ENCODE peak calls at places on chromosomes 5 and 9, in seven cellular contexts. G, P, Z, K, T, L and F are unnamed samples.

GRCh38 chr9:6833518-6834192 is 75.9 kb downstream of the KDM4C start:
- DNase-seq in G (no peak), P (peak), Z (no peak), K (no peak), T (peak), L (no peak), F (no peak)

GRCh38 chr5:166758151-166758550 is 1533.3 kb upstream of the WWC1 start:
- DNase-seq in G (no peak), P (peak), Z (no peak), K (no peak), T (no peak), L (no peak), F (no peak)

GRCh38 chr9:90458485-90458884 is 184.1 kb downstream of the DIRAS2 start:
- DNase-seq in G (no peak), P (no peak), Z (peak), K (peak), T (peak), L (peak), F (no peak)

GRCh38 chr5:163306421-163306820 is 131.0 kb upstream of the CCNG1 start:
- DNase-seq in G (no peak), P (no peak), Z (peak), K (no peak), T (peak), L (peak), F (no peak)

GRCh38 chr5:111172504-111172903 is 51.7 kb upstream of the CAMK4 start:
- DNase-seq in G (no peak), P (no peak), Z (no peak), K (peak), T (no peak), L (peak), F (no peak)

GRCh38 chr5:108858959-108859358 is 111.3 kb downstream of the FER start:
- DNase-seq in G (no peak), P (no peak), Z (no peak), K (no peak), T (peak), L (no peak), F (no peak)

GRCh38 chr5:172939045-172939444 is 20.2 kb upstream of the RPL26L1 start:
- DNase-seq in G (no peak), P (no peak), Z (no peak), K (peak), T (peak), L (peak), F (no peak)

GRCh38 chr5:14768838-14769365 is 102.7 kb downstream of the ANKH start:
- DNase-seq in G (no peak), P (no peak), Z (no peak), K (no peak), T (no peak), L (no peak), F (no peak)

GRCh38 chr9:73371801-73372200 is 220.1 kb downstream of the ANXA1 start:
- DNase-seq in G (no peak), P (no peak), Z (no peak), K (no peak), T (no peak), L (no peak), F (no peak)

GRCh38 chr5:167934561-167934971 is 356.9 kb upstream of the WWC1 start:
- DNase-seq in G (no peak), P (no peak), Z (peak), K (no peak), T (no peak), L (no peak), F (no peak)

GRCh38 chr9:124574944-124575343 is 67.7 kb upstream of the NR5A1 start:
- DNase-seq in G (no peak), P (peak), Z (peak), K (no peak), T (peak), L (no peak), F (no peak)

GRCh38 chr9:14992025-14992424 is 81.8 kb upstream of the FREM1 start:
- DNase-seq in G (no peak), P (no peak), Z (no peak), K (no peak), T (no peak), L (no peak), F (no peak)

GRCh38 chr5:150298701-150299451 is 3.8 kb downstream of the ARSI start:
- DNase-seq in G (no peak), P (peak), Z (peak), K (no peak), T (peak), L (no peak), F (no peak)

GRCh38 chr5:144028644-144029043 is 141.8 kb downstream of the YIPF5 start:
- DNase-seq in G (no peak), P (no peak), Z (peak), K (no peak), T (peak), L (no peak), F (no peak)

GRCh38 chr9:126327750-126328120 is 1.1 kb downstream of the MVB12B start:
- DNase-seq in G (no peak), P (no peak), Z (no peak), K (no peak), T (no peak), L (no peak), F (no peak)

GRCh38 chr5:167684251-167684650 is 607.2 kb upstream of the WWC1 start:
- DNase-seq in G (no peak), P (no peak), Z (no peak), K (no peak), T (peak), L (no peak), F (no peak)

GRCh38 chr5:167802755-167803431 is 488.6 kb upstream of the WWC1 start:
- DNase-seq in G (no peak), P (peak), Z (no peak), K (peak), T (no peak), L (peak), F (no peak)

GRCh38 chr9:97046228-97046627 is 7.3 kb upstream of the CTSV start:
- DNase-seq in G (no peak), P (peak), Z (peak), K (peak), T (peak), L (peak), F (no peak)

GRCh38 chr5:132013711-132014110 is 2.3 kb upstream of the ACSL6 start:
- DNase-seq in G (no peak), P (peak), Z (no peak), K (no peak), T (no peak), L (no peak), F (no peak)

GRCh38 chr9:114791312-114791711 is 14.5 kb downstream of the TNFSF15 start:
- DNase-seq in G (no peak), P (no peak), Z (no peak), K (no peak), T (no peak), L (no peak), F (no peak)

GRCh38 chr9:79664375-79664825 is 92.6 kb downstream of the TLE4 start:
- DNase-seq in G (no peak), P (no peak), Z (no peak), K (no peak), T (peak), L (no peak), F (no peak)

GRCh38 chr9:125649315-125649714 is 57.7 kb downstream of the MAPKAP1 start:
- DNase-seq in G (peak), P (peak), Z (no peak), K (no peak), T (peak), L (no peak), F (no peak)

GRCh38 chr5:34721359-34721758 is 65.2 kb downstream of the RAI14 start:
- DNase-seq in G (no peak), P (no peak), Z (no peak), K (no peak), T (no peak), L (no peak), F (no peak)

GRCh38 chr5:41893074-41893851 is 10.9 kb upstream of the RIMOC1 start:
- DNase-seq in G (no peak), P (no peak), Z (no peak), K (no peak), T (no peak), L (no peak), F (no peak)

GRCh38 chr5:134451618-134452505 is 40.2 kb upstream of the CDKN2AIPNL start:
- DNase-seq in G (no peak), P (peak), Z (peak), K (no peak), T (peak), L (no peak), F (no peak)

GRCh38 chr9:118630079-118630478 is 739.2 kb downstream of the BRINP1 start:
- DNase-seq in G (no peak), P (no peak), Z (no peak), K (no peak), T (no peak), L (no peak), F (no peak)

GRCh38 chr5:54531536-54531935 is 14.0 kb downstream of the SNX18 start:
- DNase-seq in G (no peak), P (no peak), Z (no peak), K (no peak), T (peak), L (no peak), F (no peak)

GRCh38 chr5:98786178-98786853 is 12.9 kb downstream of the RGMB start:
- DNase-seq in G (no peak), P (no peak), Z (no peak), K (no peak), T (peak), L (no peak), F (no peak)

GRCh38 chr5:102554728-102555127 is 55.9 kb upstream of the SLCO6A1 start:
- DNase-seq in G (no peak), P (no peak), Z (no peak), K (no peak), T (peak), L (peak), F (no peak)

GRCh38 chr5:129361441-129362025 is 98.6 kb upstream of the ADAMTS19 start:
- DNase-seq in G (no peak), P (no peak), Z (peak), K (no peak), T (peak), L (peak), F (no peak)

GRCh38 chr9:12784461-12785250 is 9.8 kb downstream of the LURAP1L start:
- DNase-seq in G (peak), P (peak), Z (peak), K (no peak), T (peak), L (no peak), F (no peak)

GRCh38 chr5:10854526-10855277 is 93.7 kb upstream of the DAP start:
- DNase-seq in G (no peak), P (no peak), Z (no peak), K (no peak), T (no peak), L (no peak), F (no peak)

GRCh38 chr9:83154087-83154736 is 91.3 kb upstream of the RASEF start:
- DNase-seq in G (no peak), P (peak), Z (peak), K (no peak), T (peak), L (no peak), F (no peak)

GRCh38 chr5:111454198-111454606 is 58.1 kb downstream of the STARD4 start:
- DNase-seq in G (no peak), P (no peak), Z (peak), K (no peak), T (peak), L (no peak), F (no peak)

GRCh38 chr9:20320921-20321320 is 301.4 kb downstream of the MLLT3 start:
- DNase-seq in G (no peak), P (peak), Z (no peak), K (no peak), T (no peak), L (no peak), F (no peak)

GRCh38 chr5:171595801-171596231 is 176.4 kb downstream of the FGF18 start:
- DNase-seq in G (peak), P (peak), Z (no peak), K (no peak), T (peak), L (no peak), F (no peak)

DNA sequence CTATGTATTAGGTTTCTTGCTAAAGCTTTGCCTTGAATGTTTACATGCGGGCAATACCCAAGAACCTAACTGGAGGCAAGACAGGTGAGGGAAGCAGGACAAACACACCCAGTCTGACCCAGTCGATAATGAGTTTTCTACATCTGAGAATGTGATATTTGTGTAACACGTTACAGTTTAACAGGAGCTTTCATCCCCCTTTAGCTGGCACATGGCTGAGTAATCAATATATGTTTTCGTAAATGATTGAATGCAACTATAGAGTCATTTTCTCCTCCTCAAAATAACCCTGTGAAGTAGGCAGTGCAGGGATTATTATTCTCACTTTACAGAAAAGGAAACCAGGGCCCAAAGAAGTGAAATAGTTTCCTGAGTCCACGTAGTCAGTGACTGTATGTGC is 84.7 kb upstream of the HTR4 start:
- DNase-seq in G (no peak), P (no peak), Z (no peak), K (no peak), T (no peak), L (no peak), F (no peak)
- TF ChIP-seq CTCF in G (no peak), P (no peak), Z (no peak), K (no peak), T (no peak), L (no peak), F (no peak)

GRCh38 chr5:43556857-43557593 is at the start of gene PAIP1:
- DNase-seq in G (peak), P (peak), Z (peak), K (peak), T (peak), L (peak), F (peak)

GRCh38 chr5:43548358-43548757 is 8.5 kb downstream of the PAIP1 start:
- DNase-seq in G (no peak), P (no peak), Z (no peak), K (no peak), T (no peak), L (no peak), F (no peak)

GRCh38 chr5:43555895-43556606 is 826 bp downstream of the PAIP1 start:
- DNase-seq in G (no peak), P (peak), Z (peak), K (peak), T (peak), L (peak), F (no peak)

GRCh38 chr5:43554497-43554896 is 2.4 kb downstream of the PAIP1 start:
- DNase-seq in G (no peak), P (no peak), Z (no peak), K (no peak), T (no peak), L (no peak), F (no peak)

GRCh38 chr5:43553381-43553780 is 3.5 kb downstream of the PAIP1 start:
- DNase-seq in G (no peak), P (no peak), Z (no peak), K (no peak), T (peak), L (no peak), F (no peak)
- TF ChIP-seq CTCF in G (no peak), P (no peak), Z (no peak), K (no peak), T (no peak), L (no peak), F (no peak)

DNA sequence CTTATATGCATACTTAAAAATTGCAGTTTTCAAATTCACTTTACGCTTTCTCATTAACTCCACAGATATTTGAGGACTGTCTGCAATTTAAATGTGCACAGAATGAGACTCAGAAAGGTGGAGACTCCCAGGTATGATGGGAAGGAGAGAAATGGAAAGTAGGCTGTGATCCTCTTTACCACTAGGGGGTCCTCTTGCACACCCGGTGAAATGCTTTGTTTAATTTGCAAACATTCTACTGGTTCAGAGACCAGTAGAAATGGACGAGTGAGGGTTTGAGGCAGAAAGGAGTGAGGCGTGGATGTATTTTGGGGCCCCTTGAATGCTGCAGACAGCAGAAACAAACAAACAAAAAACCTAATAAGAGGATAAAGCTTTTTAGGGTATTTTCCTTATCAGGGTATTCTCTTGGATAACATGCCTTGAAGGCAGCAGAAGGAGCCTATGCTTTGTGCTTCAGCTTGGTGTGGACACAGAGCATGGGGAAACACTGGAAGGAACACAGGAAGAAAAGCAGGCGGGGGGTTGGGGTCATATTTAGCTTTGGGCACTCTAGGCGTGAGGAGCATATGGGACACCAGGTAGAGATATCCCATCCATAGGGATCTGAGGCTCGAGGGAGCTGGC is 410.1 kb downstream of the DMRT2 start:
- DNase-seq in G (no peak), P (no peak), Z (no peak), K (peak), T (peak), L (peak), F (no peak)
- TF ChIP-seq CTCF in G (no peak), P (peak), Z (no peak), K (peak), T (peak), L (peak), F (no peak)

GRCh38 chr5:181192337-181193046 is 12.5 kb downstream of the TRIM7 start:
- DNase-seq in G (no peak), P (no peak), Z (no peak), K (no peak), T (peak), L (no peak), F (no peak)

GRCh38 chr5:181190711-181191525 is 14.1 kb downstream of the TRIM7 start:
- DNase-seq in G (no peak), P (no peak), Z (peak), K (peak), T (peak), L (peak), F (peak)

GRCh38 chr5:181189363-181189961 is 15.5 kb downstream of the TRIM7 start:
- DNase-seq in G (no peak), P (no peak), Z (peak), K (no peak), T (peak), L (peak), F (peak)

GRCh38 chr5:181189962-181190710 is 14.9 kb downstream of the TRIM7 start:
- DNase-seq in G (no peak), P (no peak), Z (peak), K (peak), T (no peak), L (peak), F (peak)

DNA sequence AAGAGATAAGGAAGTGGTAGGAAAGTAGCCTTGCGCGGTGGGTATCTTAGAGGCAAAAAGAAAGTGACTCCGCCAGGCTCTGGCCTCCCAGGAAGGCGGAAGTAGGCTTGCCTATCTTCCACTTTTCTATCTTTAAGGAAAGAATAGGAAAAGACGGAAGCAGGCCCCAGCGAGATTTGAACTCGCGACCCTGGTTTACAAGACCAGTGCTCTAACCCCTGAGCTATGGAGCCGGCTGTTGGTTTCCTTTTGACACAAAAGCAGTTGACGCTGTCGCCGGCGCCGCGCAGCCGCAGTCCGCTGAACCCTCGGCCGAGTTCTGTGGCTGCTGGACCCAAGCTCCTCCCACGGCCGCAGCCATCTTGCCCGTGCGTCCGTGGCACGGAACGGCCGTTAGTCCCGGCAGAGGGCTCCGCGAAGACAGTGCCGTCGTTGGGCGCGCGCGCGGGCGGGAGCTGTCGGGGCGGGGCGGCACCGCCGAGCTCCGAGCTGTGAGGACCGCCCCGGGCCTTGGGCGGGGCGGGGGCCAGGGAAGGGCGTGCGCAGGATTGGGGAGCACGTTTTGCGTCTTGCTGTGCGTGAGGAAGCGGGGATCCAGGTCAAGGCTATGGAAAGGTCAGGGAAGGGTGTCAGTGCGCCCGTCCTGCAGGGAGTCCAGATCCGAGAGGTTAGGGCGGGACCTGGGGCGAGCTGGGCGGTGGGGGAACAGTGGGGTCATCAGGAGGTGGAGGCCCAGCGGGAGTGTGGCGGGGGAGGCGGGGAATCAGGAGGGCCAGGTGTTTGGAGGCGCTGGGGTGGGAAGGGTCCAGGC is 13.3 kb downstream of the TRIM7 start:
- DNase-seq in G (peak), P (peak), Z (peak), K (peak), T (peak), L (peak), F (peak)
- TF ChIP-seq CTCF in G (no peak), P (peak), Z (peak), K (no peak), T (no peak), L (peak), F (no peak)

DNA sequence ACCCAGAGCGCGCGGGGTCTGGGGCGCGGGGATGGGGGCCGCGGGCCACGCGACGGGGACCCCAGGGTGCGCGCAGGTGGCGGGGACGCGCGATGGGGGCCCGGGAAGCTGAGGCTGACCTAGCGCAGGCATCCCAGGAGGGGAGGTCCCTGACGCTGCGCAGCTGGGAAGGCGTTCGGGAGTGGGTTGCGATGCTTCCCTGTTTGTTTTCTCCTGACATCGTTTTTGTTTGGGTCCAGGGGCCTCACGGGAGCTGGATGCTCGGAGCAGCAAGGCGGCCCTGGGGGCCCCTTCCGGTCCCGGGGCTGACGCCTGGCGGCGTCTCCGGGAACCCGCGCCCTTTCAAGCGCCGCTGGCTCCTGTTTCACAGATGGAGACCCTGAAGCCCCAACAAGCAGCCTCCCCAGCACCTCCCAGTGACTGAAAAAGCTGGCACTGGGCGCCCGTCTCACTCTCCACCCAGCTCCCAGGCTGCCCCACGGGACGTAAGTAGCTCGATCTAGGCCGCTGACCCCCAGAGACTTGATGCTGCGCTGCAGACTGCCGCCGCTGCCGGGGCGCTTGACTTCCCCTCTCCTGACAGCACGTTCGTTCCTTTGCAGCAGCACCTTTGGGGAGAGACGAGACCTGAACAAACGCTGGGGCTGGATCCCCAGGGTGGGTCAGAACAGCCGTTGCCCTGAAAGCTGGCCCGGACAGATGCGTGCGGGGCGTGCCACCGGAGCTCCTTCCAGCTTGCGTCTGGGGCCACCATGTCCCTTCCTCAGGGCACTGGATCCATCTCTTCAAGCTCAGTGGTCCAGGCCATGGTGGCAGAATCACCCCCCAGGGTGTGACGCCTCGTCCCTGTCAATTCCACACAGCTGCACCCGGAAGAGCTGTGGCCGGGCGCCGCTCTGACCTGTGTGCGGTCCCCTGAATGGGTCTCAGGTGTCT is 593 bp downstream of the BRD3OS start:
- DNase-seq in G (no peak), P (peak), Z (peak), K (peak), T (peak), L (peak), F (peak)
- TF ChIP-seq CTCF in G (no peak), P (peak), Z (no peak), K (peak), T (no peak), L (no peak), F (no peak)

GRCh38 chr5:90560771-90561170 is 2.2 kb downstream of the ADGRV1 start:
- DNase-seq in G (no peak), P (peak), Z (no peak), K (no peak), T (peak), L (no peak), F (no peak)
- TF ChIP-seq CTCF in G (no peak), P (no peak), Z (no peak), K (no peak), T (no peak), L (no peak), F (no peak)